ENCODE peak calls at places on chromosomes 7 and 10, in ten cellular contexts. Y is stimulated activated CD4-positive, alpha-beta T cell treated with anti-CD3 and anti-CD28 coated beads, Interleukin-1b, Interleukin-23, amount 100 ng/mL, for 1 hour; B is AG04449; M is KBM-7; Z is caudate nucleus; L is uterus; R is AG09319; X is cardiac muscle cell; H is hypothalamus; J is foreskin melanocyte. O is an unnamed sample.

GRCh38 chr10:103042908-103043307 is 124.8 kb downstream of the CNNM2 start:
- DNase-seq in Y (no peak), J (no peak), M (no peak), Z (no peak), H (no peak), X (no peak), L (no peak), B (no peak), R (no peak), O (no peak)

GRCh38 chr10:45596556-45596955 is 76.0 kb downstream of the ZFAND4 start:
- DNase-seq in H (no peak), M (no peak), B (no peak), R (no peak), L (no peak), Y (no peak), J (no peak), Z (no peak), X (no peak), O (no peak)

GRCh38 chr7:131157530-131158243 is 170.0 kb upstream of the MKLN1 start:
- DNase-seq in R (no peak), Y (no peak), X (peak), M (no peak), Z (no peak), B (no peak), L (peak), J (no peak), H (no peak), O (no peak)

GRCh38 chr10:113006656-113007342 is 56.8 kb downstream of the TCF7L2 start:
- DNase-seq in R (no peak), H (no peak), Y (no peak), X (no peak), J (no peak), M (no peak), L (no peak), B (no peak), Z (no peak), O (no peak)

GRCh38 chr7:112205348-112206237 is 606 bp downstream of the DOCK4 start:
- DNase-seq in M (no peak), X (peak), L (peak), J (peak), Y (no peak), H (peak), Z (peak), B (no peak), R (peak), O (no peak)

GRCh38 chr7:44196450-44196872 is 4.3 kb upstream of the YKT6 start:
- DNase-seq in M (peak), J (peak), Z (peak), B (no peak), Y (no peak), R (no peak), H (no peak), L (no peak), X (peak), O (peak)

GRCh38 chr10:127943336-127943910 is 36.5 kb downstream of the PTPRE start:
- DNase-seq in L (no peak), J (no peak), B (no peak), R (no peak), M (no peak), Z (no peak), H (no peak), X (no peak), Y (no peak), O (no peak)

GRCh38 chr10:109956454-109957091 is 33.3 kb upstream of the XPNPEP1 start:
- DNase-seq in R (no peak), B (no peak), J (peak), Y (no peak), L (no peak), H (no peak), X (peak), Z (no peak), M (peak), O (no peak)

GRCh38 chr7:83546586-83546985 is 102.4 kb downstream of the SEMA3E start:
- DNase-seq in Y (no peak), R (no peak), B (no peak), M (no peak), X (peak), J (no peak), L (no peak), H (no peak), Z (no peak), O (no peak)

GRCh38 chr7:17118412-17118811 is 180.0 kb upstream of the AHR start:
- DNase-seq in L (no peak), Y (no peak), B (no peak), X (no peak), R (no peak), H (no peak), J (no peak), Z (no peak), M (no peak), O (no peak)

GRCh38 chr7:5780801-5781496 is 514 bp downstream of the RNF216 start:
- DNase-seq in L (peak), M (peak), H (peak), Y (no peak), J (no peak), X (peak), B (no peak), R (no peak), Z (peak), O (peak)

GRCh38 chr10:128380946-128381345 is 254.7 kb upstream of the MKI67 start:
- DNase-seq in J (no peak), H (no peak), X (no peak), Y (no peak), B (no peak), Z (no peak), L (no peak), R (no peak), M (no peak), O (no peak)

GRCh38 chr10:88089498-88089897 is 226.1 kb downstream of the PTEN start:
- DNase-seq in Y (no peak), X (no peak), H (no peak), L (no peak), R (no peak), B (no peak), M (no peak), Z (no peak), J (no peak), O (no peak)

GRCh38 chr10:101226506-101226887 is 2.8 kb downstream of the LBX1 start:
- DNase-seq in L (no peak), Z (no peak), H (no peak), B (no peak), M (no peak), J (no peak), Y (no peak), R (no peak), X (no peak), O (no peak)

GRCh38 chr10:45253183-45253914 is 62.1 kb downstream of the OR13A1 start:
- DNase-seq in M (no peak), L (no peak), H (no peak), Y (no peak), R (no peak), B (no peak), Z (no peak), J (no peak), X (no peak), O (no peak)

GRCh38 chr10:77614778-77615625 is 22.6 kb downstream of the KCNMA1 start:
- DNase-seq in Z (no peak), M (no peak), B (no peak), L (no peak), J (no peak), X (no peak), H (no peak), Y (no peak), R (no peak), O (no peak)

GRCh38 chr10:101558671-101559595 is 29.1 kb downstream of the POLL start:
- DNase-seq in M (no peak), B (no peak), X (no peak), L (no peak), Y (no peak), R (no peak), J (no peak), H (no peak), Z (no peak), O (no peak)

GRCh38 chr10:113059001-113059780 is 109.1 kb downstream of the TCF7L2 start:
- DNase-seq in M (no peak), J (peak), Z (peak), B (no peak), X (peak), Y (no peak), H (peak), R (peak), L (peak), O (peak)

GRCh38 chr10:106513328-106513727 is 651.2 kb downstream of the SORCS1 start:
- DNase-seq in J (peak), H (peak), Y (no peak), Z (peak), M (no peak), R (no peak), B (no peak), X (peak), L (no peak), O (no peak)

GRCh38 chr7:12637819-12638592 is 49.4 kb upstream of the ARL4A start:
- DNase-seq in R (no peak), Y (no peak), Z (no peak), L (no peak), M (peak), X (no peak), B (no peak), H (no peak), J (no peak), O (no peak)

GRCh38 chr7:91319326-91319725 is 55.1 kb downstream of the FZD1 start:
- DNase-seq in Y (no peak), X (no peak), R (no peak), B (no peak), M (no peak), H (no peak), J (no peak), Z (no peak), L (no peak), O (no peak)

GRCh38 chr7:114865564-114865963 is 56.3 kb upstream of the MDFIC start:
- DNase-seq in Z (no peak), M (peak), L (peak), Y (peak), H (no peak), J (peak), B (no peak), X (peak), R (no peak), O (peak)

GRCh38 chr7:64602518-64602917 is 39.6 kb upstream of the ZNF680 start:
- DNase-seq in Z (no peak), X (peak), H (no peak), R (no peak), Y (no peak), M (no peak), L (no peak), J (no peak), B (no peak), O (no peak)

O was measured in nucleus accumbens.